ENCODE peak calls at places on chromosomes 16 and 17, in nine cellular contexts. S is neural progenitor cell, M is IMR-90, N is mammary epithelial cell, P is K562, H is colonic mucosa, Z is GM23248, F is fibroblast of lung, J is PC-3. V is an unnamed sample.

GRCh38 chr17:2002767-2003329 is 22.3 kb downstream of the RTN4RL1 start:
- DNase-seq in S (no peak), M (no peak), N (no peak), P (no peak), H (no peak), Z (no peak), F (no peak), J (no peak), V (no peak)

GRCh38 chr16:54677551-54677950 is 253.1 kb upstream of the IRX5 start:
- DNase-seq in S (no peak), M (no peak), N (peak), P (no peak), H (no peak), Z (no peak), F (no peak), J (no peak), V (no peak)

GRCh38 chr16:275786-276232 is at the start of gene RGS11:
- DNase-seq in S (no peak), M (no peak), N (no peak), P (no peak), H (no peak), Z (peak), F (no peak), J (no peak), V (peak)

GRCh38 chr17:35731932-35732805 is 730 bp downstream of the RASL10B start:
- DNase-seq in S (peak), M (no peak), N (no peak), P (no peak), H (no peak), Z (peak), F (no peak), J (no peak), V (peak)

GRCh38 chr17:39264119-39264518 is 38.4 kb upstream of the STAC2 start:
- DNase-seq in S (no peak), M (no peak), N (no peak), P (no peak), H (no peak), Z (no peak), F (no peak), J (no peak), V (no peak)

GRCh38 chr16:85082553-85083050 is 29.7 kb downstream of the CIBAR2 start:
- DNase-seq in S (peak), M (no peak), N (no peak), P (no peak), H (no peak), Z (no peak), F (no peak), J (no peak), V (no peak)

GRCh38 chr16:17312100-17312732 is 158.5 kb downstream of the XYLT1 start:
- DNase-seq in S (no peak), M (no peak), N (peak), P (no peak), H (peak), Z (no peak), F (peak), J (no peak), V (no peak)

GRCh38 chr17:28328325-28328724 is 6.9 kb downstream of the IFT20 start:
- DNase-seq in S (peak), M (peak), N (no peak), P (no peak), H (no peak), Z (no peak), F (no peak), J (no peak), V (no peak)

GRCh38 chr17:74413491-74413890 is 18.4 kb upstream of the GPRC5C start:
- DNase-seq in S (no peak), M (no peak), N (no peak), P (no peak), H (no peak), Z (no peak), F (no peak), J (no peak), V (no peak)

GRCh38 chr17:17844079-17844478 is 7.3 kb upstream of the SREBF1 start:
- DNase-seq in S (no peak), M (no peak), N (no peak), P (no peak), H (no peak), Z (no peak), F (no peak), J (no peak), V (no peak)

GRCh38 chr17:1481736-1482135 is 10.8 kb downstream of the MYO1C start:
- DNase-seq in S (no peak), M (no peak), N (no peak), P (no peak), H (no peak), Z (peak), F (no peak), J (no peak), V (no peak)

GRCh38 chr17:57925361-57925990 is 29.7 kb downstream of the CUEDC1 start:
- DNase-seq in S (peak), M (no peak), N (no peak), P (no peak), H (no peak), Z (no peak), F (no peak), J (no peak), V (no peak)

GRCh38 chr16:28569011-28569410 is 15.3 kb downstream of the SGF29 start:
- DNase-seq in S (no peak), M (peak), N (no peak), P (no peak), H (no peak), Z (peak), F (peak), J (no peak), V (peak)

GRCh38 chr17:83192161-83192788 is 112.9 kb downstream of the METRNL start:
- DNase-seq in S (no peak), M (peak), N (no peak), P (no peak), H (peak), Z (peak), F (peak), J (no peak), V (peak)

GRCh38 chr16:25063865-25064264 is 47.7 kb upstream of the LCMT1 start:
- DNase-seq in S (no peak), M (peak), N (no peak), P (peak), H (no peak), Z (peak), F (peak), J (no peak), V (peak)

GRCh38 chr17:80025140-80025539 is 10.5 kb downstream of the TBC1D16 start:
- DNase-seq in S (peak), M (no peak), N (no peak), P (no peak), H (no peak), Z (no peak), F (no peak), J (no peak), V (no peak)

GRCh38 chr17:7997186-7997585 is 5.2 kb upstream of the GUCY2D start:
- DNase-seq in S (peak), M (peak), N (peak), P (no peak), H (peak), Z (peak), F (peak), J (peak), V (peak)

GRCh38 chr16:73171901-73172619 is 124.1 kb upstream of the ZFHX3 start:
- DNase-seq in S (no peak), M (no peak), N (no peak), P (no peak), H (no peak), Z (no peak), F (no peak), J (no peak), V (no peak)

GRCh38 chr17:80449930-80450576 is 26.4 kb downstream of the NPTX1 start:
- DNase-seq in S (no peak), M (peak), N (no peak), P (no peak), H (no peak), Z (no peak), F (peak), J (no peak), V (peak)

GRCh38 chr17:69223809-69224208 is 4.8 kb downstream of the ABCA10 start:
- DNase-seq in S (no peak), M (peak), N (no peak), P (no peak), H (no peak), Z (peak), F (peak), J (no peak), V (peak)

GRCh38 chr16:57866529-57866918 is 64.2 kb upstream of the KIFC3 start:
- DNase-seq in S (no peak), M (no peak), N (no peak), P (no peak), H (no peak), Z (no peak), F (no peak), J (no peak), V (no peak)

GRCh38 chr16:57859331-57859730 is 57.0 kb upstream of the KIFC3 start:
- DNase-seq in S (peak), M (peak), N (no peak), P (peak), H (no peak), Z (peak), F (peak), J (peak), V (peak)

GRCh38 chr16:57863434-57864160 is 61.3 kb upstream of the KIFC3 start:
- DNase-seq in S (peak), M (peak), N (peak), P (no peak), H (peak), Z (peak), F (peak), J (peak), V (peak)

GRCh38 chr16:57865746-57866528 is 63.6 kb upstream of the KIFC3 start:
- DNase-seq in S (no peak), M (no peak), N (peak), P (no peak), H (no peak), Z (no peak), F (no peak), J (peak), V (no peak)

DNA sequence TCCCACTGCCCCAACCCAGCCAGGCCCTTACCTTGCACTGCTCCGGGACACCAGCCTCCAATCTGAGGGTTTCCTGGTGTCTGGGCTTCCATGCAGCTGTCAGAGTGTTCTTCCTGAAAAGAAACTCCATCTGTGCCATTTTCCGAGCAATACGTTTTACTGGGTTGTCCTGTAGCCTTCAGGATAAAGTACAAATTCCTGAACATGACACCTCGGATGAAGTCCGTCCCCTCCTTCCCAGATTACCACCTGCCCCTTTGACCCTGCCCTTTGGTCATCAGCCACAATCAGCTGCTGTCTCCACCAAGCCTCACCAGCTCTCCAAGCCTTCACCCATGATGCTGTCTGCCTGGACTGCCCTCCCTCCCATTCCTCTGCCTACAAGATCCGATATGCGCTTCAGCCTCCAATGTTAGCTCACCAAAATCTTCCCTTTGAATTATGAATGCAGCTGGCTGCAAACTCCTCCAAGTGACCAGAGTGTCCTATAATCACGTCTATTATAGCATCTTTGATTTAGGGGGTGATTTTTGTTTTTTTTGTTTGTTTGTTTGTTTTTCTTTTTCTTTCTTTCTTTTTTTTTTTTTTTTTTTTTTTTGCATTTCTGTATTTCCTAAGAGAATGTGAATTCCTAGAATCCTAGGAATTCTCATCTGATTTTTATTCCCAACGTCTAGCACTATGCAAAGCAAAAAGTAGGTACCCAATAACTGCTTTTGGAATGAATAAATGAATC is 60.6 kb upstream of the KIFC3 start:
- DNase-seq in S (peak), M (no peak), N (no peak), P (no peak), H (peak), Z (no peak), F (no peak), J (no peak), V (no peak)
- H3K9ac ChIP-seq in S (no peak), M (no peak), N (no peak), P (no peak), H (no peak), Z (no peak), F (no peak), J (no peak), V (no peak)

GRCh38 chr16:69494993-69495392 is 70.6 kb downstream of the CYB5B start:
- DNase-seq in S (peak), M (no peak), N (no peak), P (peak), H (peak), Z (peak), F (no peak), J (peak), V (peak)

GRCh38 chr16:69485816-69486215 is 61.4 kb downstream of the CYB5B start:
- DNase-seq in S (no peak), M (no peak), N (no peak), P (no peak), H (no peak), Z (no peak), F (no peak), J (no peak), V (no peak)

GRCh38 chr16:69486272-69486671 is 61.9 kb downstream of the CYB5B start:
- DNase-seq in S (no peak), M (no peak), N (no peak), P (no peak), H (no peak), Z (no peak), F (no peak), J (no peak), V (no peak)

GRCh38 chr16:69486724-69487123 is 62.3 kb downstream of the CYB5B start:
- DNase-seq in S (no peak), M (no peak), N (no peak), P (no peak), H (no peak), Z (no peak), F (no peak), J (no peak), V (no peak)

DNA sequence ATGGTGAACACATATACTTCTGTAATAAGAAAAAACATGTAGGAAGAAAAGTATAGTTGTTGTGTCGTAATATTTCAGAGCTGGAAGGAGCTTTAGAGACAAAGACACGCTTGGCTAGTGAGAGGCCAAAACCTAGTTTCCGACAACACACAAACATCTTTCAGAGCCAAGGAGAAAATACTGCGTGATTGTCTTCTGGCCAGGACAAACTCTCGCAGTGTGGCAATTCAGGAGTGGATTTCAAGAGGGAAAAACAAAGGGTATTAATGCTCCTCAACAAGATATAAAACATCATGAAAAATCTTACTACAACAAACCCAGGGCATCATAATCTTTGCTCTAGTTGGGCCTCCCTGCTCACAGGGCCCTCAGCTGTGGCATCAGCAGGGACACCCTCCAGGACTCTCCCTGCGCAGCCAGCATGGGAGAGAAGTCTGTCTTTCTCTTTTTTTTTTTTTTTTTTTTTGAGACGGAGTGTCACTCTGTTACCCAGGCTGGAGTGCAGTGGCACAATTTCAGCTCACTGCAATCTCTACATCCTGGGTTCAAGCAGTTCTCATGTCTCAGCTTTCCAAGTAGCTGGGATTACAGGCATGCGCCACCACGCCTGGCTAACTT is 66.4 kb downstream of the CYB5B start:
- DNase-seq in S (no peak), M (no peak), N (no peak), P (no peak), H (no peak), Z (no peak), F (no peak), J (no peak), V (no peak)
- H3K9ac ChIP-seq in S (no peak), M (no peak), N (no peak), P (no peak), H (no peak), Z (no peak), F (no peak), J (no peak), V (no peak)

DNA sequence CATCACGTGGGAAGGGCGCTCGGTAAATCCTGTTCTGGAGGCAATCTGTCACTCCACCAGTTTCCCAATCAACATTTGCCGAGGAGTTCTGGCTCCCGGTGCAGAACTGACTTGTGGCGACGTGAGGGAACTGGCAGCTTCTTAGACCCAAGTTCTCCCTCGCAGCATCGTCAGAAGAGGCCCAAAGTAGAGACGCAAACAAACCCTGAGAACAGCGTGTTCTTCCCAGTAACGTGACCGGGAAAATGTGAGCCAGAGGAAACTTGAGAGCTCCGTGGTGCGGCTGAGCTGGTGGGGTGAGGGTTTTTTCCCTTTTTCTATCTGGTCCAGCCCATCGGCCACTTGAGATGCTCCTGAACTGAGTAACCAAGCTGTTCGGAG is 158.9 kb upstream of the CACNG5 start:
- DNase-seq in S (no peak), M (no peak), N (no peak), P (no peak), H (no peak), Z (no peak), F (peak), J (no peak), V (no peak)
- H3K9ac ChIP-seq in S (no peak), M (no peak), N (peak), P (no peak), H (peak), Z (no peak), F (no peak), J (peak), V (no peak)

DNA sequence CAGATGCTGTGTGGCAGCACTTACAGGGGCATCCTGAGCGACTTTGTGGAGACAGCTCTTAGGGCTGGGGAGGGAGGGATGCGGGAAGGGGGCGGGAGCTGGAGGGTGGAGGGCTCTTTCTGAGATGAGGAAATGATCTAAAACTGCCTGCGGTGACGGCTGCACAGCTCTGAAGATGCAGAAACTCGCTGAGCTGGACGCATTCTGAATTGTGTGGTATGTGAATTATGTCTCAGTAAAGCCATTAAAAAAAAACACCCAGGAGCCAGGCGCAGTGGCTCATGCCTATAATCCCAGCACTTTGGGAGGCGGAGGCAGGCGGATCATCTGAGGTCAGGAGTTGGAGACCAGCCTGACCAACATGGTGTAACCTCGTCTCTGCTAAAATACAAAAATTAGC is 19.2 kb downstream of the SLC25A10 start:
- DNase-seq in S (no peak), M (peak), N (no peak), P (no peak), H (no peak), Z (peak), F (peak), J (no peak), V (peak)
- H3K9ac ChIP-seq in S (no peak), M (no peak), N (no peak), P (no peak), H (no peak), Z (no peak), F (no peak), J (no peak), V (no peak)

V was measured in adipocyte.